ENCODE peak calls at places on chromosomes 7 and 10, in ten cellular contexts. One of them, this sample, is unnamed.

GRCh38 chr10:59303018-59303417 is 59.3 kb downstream of the FAM13C start:
- DNase-seq in GM13977: no peak
- DNase-seq in activated B cell treated with CpG ODN at 0.5 μM for 24 hours: no peak
- DNase-seq in choroid plexus epithelial cell: no peak
- DNase-seq in neural crest cell: no peak
- DNase-seq in epithelial cell of esophagus: peak; percentile 76
- DNase-seq in GM12865: no peak
- DNase-seq in right atrium auricular region: no peak
- DNase-seq in AG04449: no peak
- DNase-seq in fibroblast of the aortic adventitia: peak; percentile 13
- DNase-seq in this sample: no peak

GRCh38 chr7:130490287-130490686 is 1.6 kb upstream of the MEST start:
- DNase-seq in GM13977: no peak
- DNase-seq in activated B cell treated with CpG ODN at 0.5 μM for 24 hours: no peak
- DNase-seq in choroid plexus epithelial cell: no peak
- DNase-seq in neural crest cell: peak; percentile 41
- DNase-seq in epithelial cell of esophagus: no peak
- DNase-seq in GM12865: no peak
- DNase-seq in right atrium auricular region: no peak
- DNase-seq in AG04449: no peak
- DNase-seq in fibroblast of the aortic adventitia: no peak
- DNase-seq in this sample: no peak

GRCh38 chr10:76732306-76732705 is 905.3 kb downstream of the KCNMA1 start:
- DNase-seq in GM13977: no peak
- DNase-seq in activated B cell treated with CpG ODN at 0.5 μM for 24 hours: no peak
- DNase-seq in choroid plexus epithelial cell: no peak
- DNase-seq in neural crest cell: no peak
- DNase-seq in epithelial cell of esophagus: no peak
- DNase-seq in GM12865: no peak
- DNase-seq in right atrium auricular region: no peak
- DNase-seq in AG04449: no peak
- DNase-seq in fibroblast of the aortic adventitia: no peak
- DNase-seq in this sample: no peak

GRCh38 chr10:73501651-73502050 is 5.8 kb upstream of the PPP3CB start:
- DNase-seq in GM13977: no peak
- DNase-seq in activated B cell treated with CpG ODN at 0.5 μM for 24 hours: no peak
- DNase-seq in choroid plexus epithelial cell: no peak
- DNase-seq in neural crest cell: no peak
- DNase-seq in epithelial cell of esophagus: no peak
- DNase-seq in GM12865: no peak
- DNase-seq in right atrium auricular region: no peak
- DNase-seq in AG04449: no peak
- DNase-seq in fibroblast of the aortic adventitia: no peak
- DNase-seq in this sample: no peak

GRCh38 chr10:48742891-48743845 is 58.5 kb downstream of the WDFY4 start:
- DNase-seq in GM13977: peak; percentile 26
- DNase-seq in activated B cell treated with CpG ODN at 0.5 μM for 24 hours: no peak
- DNase-seq in choroid plexus epithelial cell: no peak
- DNase-seq in neural crest cell: no peak
- DNase-seq in epithelial cell of esophagus: no peak
- DNase-seq in GM12865: peak; percentile 17
- DNase-seq in right atrium auricular region: peak; percentile 50
- DNase-seq in AG04449: no peak
- DNase-seq in fibroblast of the aortic adventitia: no peak
- DNase-seq in this sample: no peak

GRCh38 chr10:102894491-102895213 is 23.4 kb upstream of the CNNM2 start:
- DNase-seq in GM13977: no peak
- DNase-seq in activated B cell treated with CpG ODN at 0.5 μM for 24 hours: no peak
- DNase-seq in choroid plexus epithelial cell: no peak
- DNase-seq in neural crest cell: no peak
- DNase-seq in epithelial cell of esophagus: no peak
- DNase-seq in GM12865: no peak
- DNase-seq in right atrium auricular region: no peak
- DNase-seq in AG04449: no peak
- DNase-seq in fibroblast of the aortic adventitia: no peak
- DNase-seq in this sample: no peak

GRCh38 chr10:17984056-17984455 is 32.3 kb downstream of the SLC39A12 start:
- DNase-seq in GM13977: peak; percentile 58
- DNase-seq in activated B cell treated with CpG ODN at 0.5 μM for 24 hours: no peak
- DNase-seq in choroid plexus epithelial cell: peak; percentile 71
- DNase-seq in neural crest cell: no peak
- DNase-seq in epithelial cell of esophagus: peak; percentile 56
- DNase-seq in GM12865: peak; percentile 74
- DNase-seq in right atrium auricular region: no peak
- DNase-seq in AG04449: no peak
- DNase-seq in fibroblast of the aortic adventitia: peak; percentile 47
- DNase-seq in this sample: no peak

GRCh38 chr10:10093035-10093434 is 924.6 kb upstream of the CELF2 start:
- DNase-seq in GM13977: no peak
- DNase-seq in activated B cell treated with CpG ODN at 0.5 μM for 24 hours: no peak
- DNase-seq in choroid plexus epithelial cell: no peak
- DNase-seq in neural crest cell: no peak
- DNase-seq in epithelial cell of esophagus: no peak
- DNase-seq in GM12865: no peak
- DNase-seq in right atrium auricular region: no peak
- DNase-seq in AG04449: no peak
- DNase-seq in fibroblast of the aortic adventitia: no peak
- DNase-seq in this sample: no peak

GRCh38 chr10:132938472-132939329 is 3.7 kb downstream of the CFAP46 start:
- DNase-seq in GM13977: no peak
- DNase-seq in activated B cell treated with CpG ODN at 0.5 μM for 24 hours: no peak
- DNase-seq in choroid plexus epithelial cell: peak; percentile 25
- DNase-seq in neural crest cell: no peak
- DNase-seq in epithelial cell of esophagus: no peak
- DNase-seq in GM12865: no peak
- DNase-seq in right atrium auricular region: no peak
- DNase-seq in AG04449: no peak
- DNase-seq in fibroblast of the aortic adventitia: no peak
- DNase-seq in this sample: no peak
- TF ChIP-seq CTCF in GM13977: peak; percentile 32
- TF ChIP-seq CTCF in activated B cell treated with CpG ODN at 0.5 μM for 24 hours: no peak
- TF ChIP-seq CTCF in choroid plexus epithelial cell: peak; percentile 60
- TF ChIP-seq CTCF in neural crest cell: peak; percentile 52
- TF ChIP-seq CTCF in epithelial cell of esophagus: peak; percentile 14
- TF ChIP-seq CTCF in GM12865: peak; percentile 8
- TF ChIP-seq CTCF in right atrium auricular region: peak; percentile 35
- TF ChIP-seq CTCF in AG04449: peak; percentile 49
- TF ChIP-seq CTCF in fibroblast of the aortic adventitia: peak; percentile 45
- TF ChIP-seq CTCF in this sample: no peak

DNA sequence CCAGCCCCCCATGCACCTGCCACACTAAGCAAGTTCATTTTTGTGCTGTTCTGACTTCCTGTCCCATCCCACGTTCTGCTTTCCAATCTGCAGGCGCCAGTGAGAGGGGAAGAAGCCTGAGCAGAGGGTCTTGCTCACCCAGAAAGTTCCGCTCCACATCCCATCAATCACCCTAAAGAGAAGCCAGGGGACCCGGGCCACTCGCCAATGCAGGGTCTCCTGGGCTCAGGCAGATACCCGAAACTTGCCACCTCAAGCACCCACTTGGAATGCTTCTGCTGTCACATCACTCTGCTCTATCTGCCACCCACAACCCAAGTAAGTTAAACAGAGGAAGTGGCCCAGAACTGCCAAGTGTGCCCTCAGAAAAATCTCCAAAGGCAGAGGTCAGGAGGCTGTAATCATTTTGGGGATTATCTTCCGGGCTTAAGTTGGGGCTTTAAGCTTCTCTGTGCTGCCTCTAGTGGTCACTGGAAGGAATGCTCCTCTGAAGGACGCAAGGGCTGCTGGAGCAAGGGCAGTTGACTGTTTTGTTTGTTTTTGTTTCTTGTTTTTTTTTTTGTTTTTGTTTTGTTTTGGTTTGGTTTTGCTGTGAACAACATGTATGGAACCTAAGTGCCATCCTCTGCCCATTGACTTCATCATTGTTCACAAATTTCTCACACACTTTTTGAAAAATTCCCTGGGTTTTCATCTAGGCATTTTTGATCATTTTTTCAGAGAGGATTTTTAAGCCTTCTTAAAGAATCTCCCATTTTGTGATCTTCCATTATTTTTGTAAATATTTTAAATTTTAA is 25.5 kb downstream of the PRR15 start:
- DNase-seq in GM13977: peak; percentile 62
- DNase-seq in activated B cell treated with CpG ODN at 0.5 μM for 24 hours: no peak
- DNase-seq in choroid plexus epithelial cell: peak; percentile 54
- DNase-seq in neural crest cell: peak; percentile 45
- DNase-seq in epithelial cell of esophagus: peak; percentile 54
- DNase-seq in GM12865: peak; percentile 57
- DNase-seq in right atrium auricular region: no peak
- DNase-seq in AG04449: no peak
- DNase-seq in fibroblast of the aortic adventitia: peak; percentile 51
- DNase-seq in this sample: no peak
- TF ChIP-seq CTCF in GM13977: peak; percentile 74
- TF ChIP-seq CTCF in activated B cell treated with CpG ODN at 0.5 μM for 24 hours: peak; percentile 93
- TF ChIP-seq CTCF in choroid plexus epithelial cell: peak; percentile 96
- TF ChIP-seq CTCF in neural crest cell: peak; percentile 80
- TF ChIP-seq CTCF in epithelial cell of esophagus: peak; percentile 96
- TF ChIP-seq CTCF in GM12865: peak; percentile 90
- TF ChIP-seq CTCF in right atrium auricular region: peak; percentile 74
- TF ChIP-seq CTCF in AG04449: peak; percentile 76
- TF ChIP-seq CTCF in fibroblast of the aortic adventitia: peak; percentile 83
- TF ChIP-seq CTCF in this sample: no peak

GRCh38 chr7:112421666-112422486 is 28.4 kb upstream of the IFRD1 start:
- DNase-seq in GM13977: no peak
- DNase-seq in activated B cell treated with CpG ODN at 0.5 μM for 24 hours: no peak
- DNase-seq in choroid plexus epithelial cell: peak; percentile 50
- DNase-seq in neural crest cell: no peak
- DNase-seq in epithelial cell of esophagus: peak; percentile 39
- DNase-seq in GM12865: peak; percentile 9
- DNase-seq in right atrium auricular region: no peak
- DNase-seq in AG04449: no peak
- DNase-seq in fibroblast of the aortic adventitia: no peak
- DNase-seq in this sample: no peak
- TF ChIP-seq CTCF in GM13977: no peak
- TF ChIP-seq CTCF in activated B cell treated with CpG ODN at 0.5 μM for 24 hours: no peak
- TF ChIP-seq CTCF in choroid plexus epithelial cell: no peak
- TF ChIP-seq CTCF in neural crest cell: no peak
- TF ChIP-seq CTCF in epithelial cell of esophagus: no peak
- TF ChIP-seq CTCF in GM12865: no peak
- TF ChIP-seq CTCF in right atrium auricular region: no peak
- TF ChIP-seq CTCF in AG04449: no peak
- TF ChIP-seq CTCF in fibroblast of the aortic adventitia: no peak
- TF ChIP-seq CTCF in this sample: no peak

GRCh38 chr7:105742787-105743186 is 133.6 kb downstream of the ATXN7L1 start:
- DNase-seq in GM13977: no peak
- DNase-seq in activated B cell treated with CpG ODN at 0.5 μM for 24 hours: no peak
- DNase-seq in choroid plexus epithelial cell: no peak
- DNase-seq in neural crest cell: no peak
- DNase-seq in epithelial cell of esophagus: no peak
- DNase-seq in GM12865: no peak
- DNase-seq in right atrium auricular region: no peak
- DNase-seq in AG04449: no peak
- DNase-seq in fibroblast of the aortic adventitia: no peak
- DNase-seq in this sample: no peak

GRCh38 chr7:105743351-105743812 is 133.0 kb downstream of the ATXN7L1 start:
- DNase-seq in GM13977: no peak
- DNase-seq in activated B cell treated with CpG ODN at 0.5 μM for 24 hours: no peak
- DNase-seq in choroid plexus epithelial cell: no peak
- DNase-seq in neural crest cell: no peak
- DNase-seq in epithelial cell of esophagus: no peak
- DNase-seq in GM12865: peak; percentile 46
- DNase-seq in right atrium auricular region: no peak
- DNase-seq in AG04449: no peak
- DNase-seq in fibroblast of the aortic adventitia: no peak
- DNase-seq in this sample: no peak

GRCh38 chr7:105734233-105734632 is 142.2 kb downstream of the ATXN7L1 start:
- DNase-seq in GM13977: no peak
- DNase-seq in activated B cell treated with CpG ODN at 0.5 μM for 24 hours: no peak
- DNase-seq in choroid plexus epithelial cell: no peak
- DNase-seq in neural crest cell: no peak
- DNase-seq in epithelial cell of esophagus: peak; percentile 36
- DNase-seq in GM12865: no peak
- DNase-seq in right atrium auricular region: no peak
- DNase-seq in AG04449: no peak
- DNase-seq in fibroblast of the aortic adventitia: peak; percentile 18
- DNase-seq in this sample: no peak

GRCh38 chr7:105741993-105742392 is 134.4 kb downstream of the ATXN7L1 start:
- DNase-seq in GM13977: no peak
- DNase-seq in activated B cell treated with CpG ODN at 0.5 μM for 24 hours: no peak
- DNase-seq in choroid plexus epithelial cell: no peak
- DNase-seq in neural crest cell: no peak
- DNase-seq in epithelial cell of esophagus: no peak
- DNase-seq in GM12865: no peak
- DNase-seq in right atrium auricular region: no peak
- DNase-seq in AG04449: no peak
- DNase-seq in fibroblast of the aortic adventitia: no peak
- DNase-seq in this sample: no peak

DNA sequence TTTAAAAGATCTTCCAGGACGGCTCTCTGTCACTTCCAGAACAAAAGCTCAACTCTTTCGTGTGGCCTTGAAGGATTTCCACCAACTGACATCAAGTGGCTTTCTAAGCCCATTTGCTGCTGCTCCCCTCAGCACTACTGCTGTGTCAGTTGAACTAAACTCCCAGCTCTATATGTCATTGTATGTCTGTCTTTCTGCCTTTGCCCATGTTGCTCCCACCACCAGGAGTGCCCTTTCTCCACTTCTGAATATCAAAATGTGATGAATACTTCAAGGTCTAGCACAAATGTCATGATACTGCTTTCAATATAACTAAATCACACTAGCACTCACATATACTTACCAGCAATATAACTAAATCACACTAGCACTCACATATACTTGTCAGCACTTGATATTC is 138.3 kb downstream of the ATXN7L1 start:
- DNase-seq in GM13977: no peak
- DNase-seq in activated B cell treated with CpG ODN at 0.5 μM for 24 hours: no peak
- DNase-seq in choroid plexus epithelial cell: no peak
- DNase-seq in neural crest cell: no peak
- DNase-seq in epithelial cell of esophagus: no peak
- DNase-seq in GM12865: no peak
- DNase-seq in right atrium auricular region: no peak
- DNase-seq in AG04449: no peak
- DNase-seq in fibroblast of the aortic adventitia: no peak
- DNase-seq in this sample: no peak
- TF ChIP-seq CTCF in GM13977: no peak
- TF ChIP-seq CTCF in activated B cell treated with CpG ODN at 0.5 μM for 24 hours: no peak
- TF ChIP-seq CTCF in choroid plexus epithelial cell: peak; percentile 23
- TF ChIP-seq CTCF in neural crest cell: peak; percentile 20
- TF ChIP-seq CTCF in epithelial cell of esophagus: no peak
- TF ChIP-seq CTCF in GM12865: no peak
- TF ChIP-seq CTCF in right atrium auricular region: no peak
- TF ChIP-seq CTCF in AG04449: no peak
- TF ChIP-seq CTCF in fibroblast of the aortic adventitia: no peak
- TF ChIP-seq CTCF in this sample: no peak

GRCh38 chr7:73436031-73436929 is 2.7 kb downstream of the FZD9 start:
- DNase-seq in GM13977: no peak
- DNase-seq in activated B cell treated with CpG ODN at 0.5 μM for 24 hours: no peak
- DNase-seq in choroid plexus epithelial cell: peak; percentile 26
- DNase-seq in neural crest cell: no peak
- DNase-seq in epithelial cell of esophagus: no peak
- DNase-seq in GM12865: no peak
- DNase-seq in right atrium auricular region: no peak
- DNase-seq in AG04449: no peak
- DNase-seq in fibroblast of the aortic adventitia: no peak
- DNase-seq in this sample: no peak
- TF ChIP-seq CTCF in GM13977: no peak
- TF ChIP-seq CTCF in activated B cell treated with CpG ODN at 0.5 μM for 24 hours: no peak
- TF ChIP-seq CTCF in choroid plexus epithelial cell: no peak
- TF ChIP-seq CTCF in neural crest cell: no peak
- TF ChIP-seq CTCF in epithelial cell of esophagus: peak; percentile 4
- TF ChIP-seq CTCF in GM12865: no peak
- TF ChIP-seq CTCF in right atrium auricular region: no peak
- TF ChIP-seq CTCF in AG04449: no peak
- TF ChIP-seq CTCF in fibroblast of the aortic adventitia: no peak
- TF ChIP-seq CTCF in this sample: no peak

This sample was measured in omental fat pad.